ENCODE peak calls at places on chromosomes 12 and 14, in seven cellular contexts. B is tibial nerve, I is sigmoid colon, F is A549, R is breast epithelium, E is heart left ventricle, H is esophagus squamous epithelium. X is an unnamed sample.

GRCh38 chr12:5395443-5396401 is 36.2 kb upstream of the NTF3 start:
- DNase-seq in H (no peak), I (no peak), B (no peak), E (no peak), R (no peak), F (no peak), X (no peak)

GRCh38 chr14:100443643-100444042 is 120.5 kb downstream of the SLC25A47 start:
- DNase-seq in E (no peak), I (no peak), R (no peak), H (no peak), F (no peak), B (no peak), X (peak; percentile 36)

GRCh38 chr12:70741266-70741665 is 104.0 kb upstream of the PTPRB start:
- DNase-seq in F (no peak), R (no peak), E (no peak), H (no peak), B (no peak), I (no peak), X (no peak)

GRCh38 chr12:47082963-47083621 is 3.3 kb upstream of the AMIGO2 start:
- DNase-seq in I (no peak), F (no peak), B (no peak), R (no peak), H (no peak), E (no peak), X (no peak)

GRCh38 chr14:71240866-71241520 is 333.7 kb downstream of the PCNX1 start:
- DNase-seq in B (no peak), I (no peak), H (no peak), F (no peak), E (no peak), R (no peak), X (no peak)

GRCh38 chr12:117361905-117362304 is 479 bp upstream of the NOS1 start:
- DNase-seq in F (no peak), E (no peak), R (no peak), B (no peak), I (no peak), H (no peak), X (no peak)

GRCh38 chr12:18837025-18837424 is 99.1 kb downstream of the CAPZA3 start:
- DNase-seq in E (no peak), R (no peak), H (no peak), F (no peak), I (peak; percentile 69), B (no peak), X (no peak)

GRCh38 chr12:81252228-81252627 is 174.3 kb downstream of the ACSS3 start:
- DNase-seq in E (no peak), R (no peak), I (no peak), F (no peak), B (no peak), H (no peak), X (no peak)

GRCh38 chr12:5546616-5547015 is 114.7 kb downstream of the NTF3 start:
- DNase-seq in E (no peak), I (no peak), R (no peak), B (no peak), F (no peak), H (no peak), X (no peak)

GRCh38 chr12:116040412-116040811 is 237.1 kb downstream of the MED13L start:
- DNase-seq in B (no peak), F (no peak), R (no peak), I (no peak), E (no peak), H (no peak), X (no peak)

GRCh38 chr12:24948816-24949722 is at the start of gene BCAT1:
- DNase-seq in E (peak; percentile 81), B (peak; percentile 46), R (no peak), I (peak; percentile 86), H (no peak), F (peak; percentile 65), X (peak; percentile 28)

GRCh38 chr12:51744235-51744634 is 104.3 kb downstream of the FIGNL2 start:
- DNase-seq in E (no peak), F (no peak), H (no peak), B (no peak), R (no peak), I (no peak), X (no peak)

GRCh38 chr12:5441497-5442236 is 9.8 kb downstream of the NTF3 start:
- DNase-seq in R (peak; percentile 80), H (no peak), F (no peak), I (no peak), B (no peak), E (no peak), X (no peak)

GRCh38 chr12:6538420-6539275 is 4.3 kb downstream of the GAPDH start:
- DNase-seq in F (peak; percentile 42), R (no peak), E (no peak), B (no peak), I (peak; percentile 56), H (no peak), X (no peak)

GRCh38 chr14:50813544-50813863 is 17.5 kb downstream of the NIN start:
- DNase-seq in F (no peak), I (no peak), H (no peak), R (no peak), B (no peak), E (no peak), X (no peak)

GRCh38 chr12:74441872-74442271 is 95.8 kb upstream of the ATXN7L3B start:
- DNase-seq in H (no peak), B (no peak), F (no peak), I (no peak), E (no peak), R (no peak), X (no peak)

GRCh38 chr12:31346211-31346610 is 20.3 kb upstream of the SINHCAF start:
- DNase-seq in E (no peak), B (no peak), F (no peak), I (peak; percentile 41), H (no peak), R (no peak), X (no peak)

GRCh38 chr14:100106661-100107112 is 41.5 kb downstream of the EVL start:
- DNase-seq in F (no peak), R (no peak), B (no peak), I (peak; percentile 54), H (no peak), E (peak; percentile 34), X (no peak)

GRCh38 chr14:71231521-71232393 is 324.5 kb downstream of the PCNX1 start:
- DNase-seq in F (no peak), R (no peak), B (no peak), H (no peak), E (no peak), I (no peak), X (no peak)

GRCh38 chr12:50764116-50764860 is 387 bp downstream of the ATF1 start:
- DNase-seq in I (peak; percentile 72), R (peak; percentile 31), H (no peak), B (no peak), E (peak; percentile 54), F (peak; percentile 55), X (no peak)

GRCh38 chr14:51993274-51993673 is 3.9 kb downstream of the RTRAF start:
- DNase-seq in I (no peak), R (no peak), E (no peak), B (no peak), H (no peak), F (no peak), X (no peak)

GRCh38 chr14:61456720-61457119 is 135.3 kb downstream of the PRKCH start:
- DNase-seq in F (peak; percentile 86), H (no peak), I (peak; percentile 87), R (peak; percentile 64), B (peak; percentile 75), E (peak; percentile 81), X (peak; percentile 95)

GRCh38 chr14:103185051-103186027 is 62.1 kb downstream of the TNFAIP2 start:
- DNase-seq in I (peak; percentile 41), F (peak; percentile 31), E (no peak), B (no peak), R (no peak), H (no peak), X (no peak)

GRCh38 chr12:106301611-106302321 is 767 bp upstream of the TCP11L2 start:
- DNase-seq in E (peak; percentile 59), H (peak; percentile 27), F (peak; percentile 70), B (peak; percentile 22), R (peak; percentile 45), I (peak; percentile 75), X (peak; percentile 91)

GRCh38 chr14:71322660-71323250 is 415.5 kb downstream of the PCNX1 start:
- DNase-seq in B (no peak), E (no peak), R (no peak), I (no peak), H (no peak), F (no peak), X (no peak)

GRCh38 chr12:40560848-40561247 is 131.4 kb upstream of the CNTN1 start:
- DNase-seq in H (no peak), I (no peak), E (no peak), R (no peak), F (no peak), B (no peak), X (no peak)

GRCh38 chr14:101972126-101972785 is 7.9 kb downstream of the DYNC1H1 start:
- DNase-seq in F (peak; percentile 90), H (no peak), I (peak; percentile 95), R (peak; percentile 87), B (peak; percentile 62), E (peak; percentile 90), X (peak; percentile 95)

GRCh38 chr14:100317897-100318808 is 5.0 kb upstream of the SLC25A47 start:
- DNase-seq in B (no peak), R (no peak), H (no peak), E (peak; percentile 80), I (peak; percentile 87), F (peak; percentile 71), X (no peak)

GRCh38 chr12:50706606-50707005 is 57.3 kb upstream of the ATF1 start:
- DNase-seq in F (no peak), B (no peak), R (no peak), H (no peak), E (no peak), I (no peak), X (no peak)

GRCh38 chr12:68959457-68960161 is 26.6 kb upstream of the CPM start:
- DNase-seq in H (no peak), R (no peak), F (no peak), B (no peak), E (no peak), I (no peak), X (no peak)

GRCh38 chr14:75283884-75284563 is 5.4 kb downstream of the FOS start:
- DNase-seq in E (no peak), F (no peak), H (no peak), B (no peak), I (peak; percentile 84), R (no peak), X (peak; percentile 82)
- TF ChIP-seq POLR2A in E (no peak), F (no peak), H (no peak), B (no peak), I (no peak), R (no peak), X (no peak)

GRCh38 chr12:27319394-27319793 is 13.2 kb upstream of the BMAL2 start:
- DNase-seq in I (no peak), R (no peak), E (no peak), H (no peak), B (no peak), F (no peak), X (no peak)
- TF ChIP-seq CTCF in I (no peak), R (no peak), E (no peak), H (no peak), B (no peak), F (no peak), X (no peak)

GRCh38 chr14:23320584-23321571 is at the start of gene PABPN1:
- DNase-seq in B (peak; percentile 99), I (peak; percentile 100), F (peak; percentile 98), R (peak; percentile 100), E (peak; percentile 99), H (peak; percentile 97), X (peak; percentile 100)
- TF ChIP-seq POLR2A in B (peak; percentile 79), I (peak; percentile 6), F (no peak), R (peak; percentile 23), E (peak; percentile 53), H (peak; percentile 62), X (no peak)

GRCh38 chr12:54447917-54448316 is 25.5 kb downstream of the GTSF1 start:
- DNase-seq in F (no peak), E (no peak), H (no peak), R (no peak), B (no peak), I (no peak), X (no peak)
- TF ChIP-seq CTCF in F (no peak), E (no peak), H (no peak), R (no peak), B (no peak), I (no peak), X (no peak)

X was measured in lower leg skin.